ENCODE peak calls at places on chromosome 10, in seven cellular contexts. One of them, this sample, is unnamed.

GRCh38 chr10:42475168-42476098 is 162.9 kb downstream of the ZNF33B start:
- DNase-seq in cardiac fibroblast: peak; percentile 53
- DNase-seq in brain microvascular endothelial cell: peak; percentile 11
- DNase-seq in H9: no peak
- DNase-seq in pancreas: peak; percentile 5
- DNase-seq in HFFc6: peak; percentile 58
- DNase-seq in ascending aorta: no peak
- DNase-seq in this sample: no peak

GRCh38 chr10:6543431-6544005 is 36.6 kb downstream of the PRKCQ start:
- DNase-seq in cardiac fibroblast: no peak
- DNase-seq in brain microvascular endothelial cell: no peak
- DNase-seq in H9: no peak
- DNase-seq in pancreas: no peak
- DNase-seq in HFFc6: no peak
- DNase-seq in ascending aorta: no peak
- DNase-seq in this sample: no peak

GRCh38 chr10:24561453-24561852 is 162.2 kb downstream of the ARHGAP21 start:
- DNase-seq in cardiac fibroblast: peak; percentile 26
- DNase-seq in brain microvascular endothelial cell: no peak
- DNase-seq in H9: no peak
- DNase-seq in pancreas: no peak
- DNase-seq in HFFc6: peak; percentile 47
- DNase-seq in ascending aorta: no peak
- DNase-seq in this sample: no peak

GRCh38 chr10:115657161-115657850 is 564.1 kb downstream of the ATRNL1 start:
- DNase-seq in cardiac fibroblast: peak; percentile 26
- DNase-seq in brain microvascular endothelial cell: peak; percentile 66
- DNase-seq in H9: no peak
- DNase-seq in pancreas: no peak
- DNase-seq in HFFc6: no peak
- DNase-seq in ascending aorta: no peak
- DNase-seq in this sample: no peak

GRCh38 chr10:3179174-3179573 is 6.6 kb upstream of the PITRM1 start:
- DNase-seq in cardiac fibroblast: no peak
- DNase-seq in brain microvascular endothelial cell: no peak
- DNase-seq in H9: no peak
- DNase-seq in pancreas: no peak
- DNase-seq in HFFc6: no peak
- DNase-seq in ascending aorta: no peak
- DNase-seq in this sample: no peak

GRCh38 chr10:78977761-78978305 is 90.9 kb upstream of the ZMIZ1 start:
- DNase-seq in cardiac fibroblast: peak; percentile 86
- DNase-seq in brain microvascular endothelial cell: peak; percentile 44
- DNase-seq in H9: no peak
- DNase-seq in pancreas: no peak
- DNase-seq in HFFc6: peak; percentile 68
- DNase-seq in ascending aorta: no peak
- DNase-seq in this sample: no peak

GRCh38 chr10:105023706-105024105 is 382.6 kb downstream of the SORCS3 start:
- DNase-seq in cardiac fibroblast: no peak
- DNase-seq in brain microvascular endothelial cell: no peak
- DNase-seq in H9: no peak
- DNase-seq in pancreas: no peak
- DNase-seq in HFFc6: no peak
- DNase-seq in ascending aorta: no peak
- DNase-seq in this sample: no peak

GRCh38 chr10:17029581-17030271 is 99.9 kb downstream of the CUBN start:
- DNase-seq in cardiac fibroblast: peak; percentile 89
- DNase-seq in brain microvascular endothelial cell: peak; percentile 93
- DNase-seq in H9: no peak
- DNase-seq in pancreas: peak; percentile 12
- DNase-seq in HFFc6: peak; percentile 76
- DNase-seq in ascending aorta: peak; percentile 84
- DNase-seq in this sample: peak; percentile 64

GRCh38 chr10:51666476-51666875 is 32.9 kb downstream of the CSTF2T start:
- DNase-seq in cardiac fibroblast: no peak
- DNase-seq in brain microvascular endothelial cell: no peak
- DNase-seq in H9: no peak
- DNase-seq in pancreas: no peak
- DNase-seq in HFFc6: no peak
- DNase-seq in ascending aorta: no peak
- DNase-seq in this sample: no peak

GRCh38 chr10:86647773-86648705 is 6.3 kb upstream of the OPN4 start:
- DNase-seq in cardiac fibroblast: no peak
- DNase-seq in brain microvascular endothelial cell: no peak
- DNase-seq in H9: no peak
- DNase-seq in pancreas: no peak
- DNase-seq in HFFc6: peak; percentile 90
- DNase-seq in ascending aorta: peak; percentile 54
- DNase-seq in this sample: no peak

GRCh38 chr10:77192402-77192801 is 445.2 kb downstream of the KCNMA1 start:
- DNase-seq in cardiac fibroblast: no peak
- DNase-seq in brain microvascular endothelial cell: no peak
- DNase-seq in H9: no peak
- DNase-seq in pancreas: no peak
- DNase-seq in HFFc6: no peak
- DNase-seq in ascending aorta: no peak
- DNase-seq in this sample: no peak

GRCh38 chr10:7787150-7787856 is 490 bp downstream of the KIN start:
- DNase-seq in cardiac fibroblast: peak; percentile 35
- DNase-seq in brain microvascular endothelial cell: no peak
- DNase-seq in H9: no peak
- DNase-seq in pancreas: no peak
- DNase-seq in HFFc6: peak; percentile 20
- DNase-seq in ascending aorta: no peak
- DNase-seq in this sample: no peak

GRCh38 chr10:49118450-49118849 is 3.1 kb upstream of the VSTM4 start:
- DNase-seq in cardiac fibroblast: no peak
- DNase-seq in brain microvascular endothelial cell: no peak
- DNase-seq in H9: no peak
- DNase-seq in pancreas: no peak
- DNase-seq in HFFc6: no peak
- DNase-seq in ascending aorta: no peak
- DNase-seq in this sample: no peak

GRCh38 chr10:49116509-49117365 is 1.4 kb upstream of the VSTM4 start:
- DNase-seq in cardiac fibroblast: no peak
- DNase-seq in brain microvascular endothelial cell: no peak
- DNase-seq in H9: no peak
- DNase-seq in pancreas: no peak
- DNase-seq in HFFc6: no peak
- DNase-seq in ascending aorta: no peak
- DNase-seq in this sample: no peak

GRCh38 chr10:49117366-49117905 is 2.1 kb upstream of the VSTM4 start:
- DNase-seq in cardiac fibroblast: no peak
- DNase-seq in brain microvascular endothelial cell: no peak
- DNase-seq in H9: no peak
- DNase-seq in pancreas: no peak
- DNase-seq in HFFc6: no peak
- DNase-seq in ascending aorta: no peak
- DNase-seq in this sample: no peak

GRCh38 chr10:49115796-49116508 is 630 bp upstream of the VSTM4 start:
- DNase-seq in cardiac fibroblast: no peak
- DNase-seq in brain microvascular endothelial cell: no peak
- DNase-seq in H9: peak; percentile 36
- DNase-seq in pancreas: no peak
- DNase-seq in HFFc6: no peak
- DNase-seq in ascending aorta: no peak
- DNase-seq in this sample: no peak

DNA sequence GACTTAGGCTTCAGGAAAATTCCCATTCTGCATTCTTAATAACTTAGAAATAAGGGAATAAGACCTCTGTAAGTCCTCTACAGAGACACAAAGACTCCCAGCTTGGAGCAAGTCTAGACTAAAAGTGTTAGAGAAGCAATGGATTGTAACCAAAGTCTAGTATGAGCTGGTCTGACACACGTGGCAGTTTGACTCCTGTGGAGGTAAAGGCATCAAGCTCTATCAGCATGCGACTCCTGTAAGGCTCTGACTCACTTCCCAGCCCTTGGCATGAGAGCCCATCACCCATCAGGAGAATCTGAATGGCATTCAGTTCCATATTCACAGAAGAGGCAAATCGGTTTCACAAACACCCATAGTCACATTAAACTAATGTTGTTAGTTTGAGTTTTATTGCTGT is 4.4 kb upstream of the VSTM4 start:
- DNase-seq in cardiac fibroblast: no peak
- DNase-seq in brain microvascular endothelial cell: peak; percentile 35
- DNase-seq in H9: no peak
- DNase-seq in pancreas: no peak
- DNase-seq in HFFc6: no peak
- DNase-seq in ascending aorta: no peak
- DNase-seq in this sample: no peak
- TF ChIP-seq CTCF in cardiac fibroblast: no peak
- TF ChIP-seq CTCF in brain microvascular endothelial cell: no peak
- TF ChIP-seq CTCF in H9: no peak
- TF ChIP-seq CTCF in pancreas: no peak
- TF ChIP-seq CTCF in HFFc6: no peak
- TF ChIP-seq CTCF in ascending aorta: no peak
- TF ChIP-seq CTCF in this sample: no peak

GRCh38 chr10:61901829-61902447 is 439 bp downstream of the ARID5B start:
- DNase-seq in cardiac fibroblast: peak; percentile 61
- DNase-seq in brain microvascular endothelial cell: peak; percentile 31
- DNase-seq in H9: no peak
- DNase-seq in pancreas: no peak
- DNase-seq in HFFc6: no peak
- DNase-seq in ascending aorta: no peak
- DNase-seq in this sample: no peak

GRCh38 chr10:61902448-61903183 is 1.1 kb downstream of the ARID5B start:
- DNase-seq in cardiac fibroblast: peak; percentile 78
- DNase-seq in brain microvascular endothelial cell: peak; percentile 67
- DNase-seq in H9: peak; percentile 50
- DNase-seq in pancreas: peak; percentile 37
- DNase-seq in HFFc6: peak; percentile 50
- DNase-seq in ascending aorta: peak; percentile 72
- DNase-seq in this sample: peak; percentile 59

GRCh38 chr10:61904711-61905445 is 3.4 kb downstream of the ARID5B start:
- DNase-seq in cardiac fibroblast: peak; percentile 88
- DNase-seq in brain microvascular endothelial cell: peak; percentile 66
- DNase-seq in H9: no peak
- DNase-seq in pancreas: no peak
- DNase-seq in HFFc6: peak; percentile 75
- DNase-seq in ascending aorta: peak; percentile 78
- DNase-seq in this sample: no peak

GRCh38 chr10:61903991-61904350 is 2.5 kb downstream of the ARID5B start:
- DNase-seq in cardiac fibroblast: no peak
- DNase-seq in brain microvascular endothelial cell: no peak
- DNase-seq in H9: no peak
- DNase-seq in pancreas: no peak
- DNase-seq in HFFc6: no peak
- DNase-seq in ascending aorta: no peak
- DNase-seq in this sample: no peak

DNA sequence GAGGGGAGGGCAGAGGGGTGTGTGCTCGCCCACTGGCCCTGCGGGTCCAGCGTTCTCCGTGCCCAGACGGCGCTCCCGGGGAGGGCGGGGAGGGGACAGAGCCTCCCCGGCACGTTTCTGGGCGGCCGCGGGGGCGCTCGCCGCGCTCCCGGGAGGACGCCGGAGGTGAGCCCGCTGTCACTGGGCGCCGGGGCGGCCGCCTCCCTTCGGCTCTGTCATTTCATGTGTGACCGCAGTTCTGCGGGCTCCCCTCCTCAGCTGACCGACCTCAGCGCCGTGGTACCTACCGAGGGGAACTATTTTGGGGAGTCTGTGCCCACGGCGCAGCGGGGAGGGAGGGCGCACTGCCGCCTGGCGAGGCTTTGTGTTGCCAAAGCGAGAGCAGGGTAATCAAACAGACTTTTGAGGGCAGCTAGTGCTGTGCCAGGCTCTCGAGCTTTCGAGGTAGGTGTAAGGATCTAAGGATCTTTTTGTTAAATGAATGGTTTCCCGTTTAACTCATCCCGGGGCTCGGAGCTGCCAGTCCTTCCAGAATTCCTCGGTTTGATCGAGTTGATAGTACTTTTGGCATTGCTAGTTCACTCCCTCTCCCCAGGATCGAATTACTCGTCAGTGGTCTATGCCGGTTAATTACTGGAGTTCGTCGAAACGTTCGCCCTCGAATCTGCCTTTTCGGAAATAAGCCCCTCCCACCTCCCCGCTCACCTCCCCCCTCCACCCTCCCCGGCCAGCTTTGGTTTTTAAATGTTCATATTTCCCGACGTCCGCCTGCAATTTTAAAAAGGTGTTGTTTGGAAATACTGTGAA is 1.9 kb downstream of the ARID5B start:
- DNase-seq in cardiac fibroblast: peak; percentile 57
- DNase-seq in brain microvascular endothelial cell: no peak
- DNase-seq in H9: peak; percentile 61
- DNase-seq in pancreas: peak; percentile 40
- DNase-seq in HFFc6: peak; percentile 36
- DNase-seq in ascending aorta: peak; percentile 80
- DNase-seq in this sample: no peak
- TF ChIP-seq CTCF in cardiac fibroblast: no peak
- TF ChIP-seq CTCF in brain microvascular endothelial cell: peak; percentile 37
- TF ChIP-seq CTCF in H9: peak; percentile 26
- TF ChIP-seq CTCF in pancreas: no peak
- TF ChIP-seq CTCF in HFFc6: peak; percentile 60
- TF ChIP-seq CTCF in ascending aorta: peak; percentile 6
- TF ChIP-seq CTCF in this sample: no peak

DNA sequence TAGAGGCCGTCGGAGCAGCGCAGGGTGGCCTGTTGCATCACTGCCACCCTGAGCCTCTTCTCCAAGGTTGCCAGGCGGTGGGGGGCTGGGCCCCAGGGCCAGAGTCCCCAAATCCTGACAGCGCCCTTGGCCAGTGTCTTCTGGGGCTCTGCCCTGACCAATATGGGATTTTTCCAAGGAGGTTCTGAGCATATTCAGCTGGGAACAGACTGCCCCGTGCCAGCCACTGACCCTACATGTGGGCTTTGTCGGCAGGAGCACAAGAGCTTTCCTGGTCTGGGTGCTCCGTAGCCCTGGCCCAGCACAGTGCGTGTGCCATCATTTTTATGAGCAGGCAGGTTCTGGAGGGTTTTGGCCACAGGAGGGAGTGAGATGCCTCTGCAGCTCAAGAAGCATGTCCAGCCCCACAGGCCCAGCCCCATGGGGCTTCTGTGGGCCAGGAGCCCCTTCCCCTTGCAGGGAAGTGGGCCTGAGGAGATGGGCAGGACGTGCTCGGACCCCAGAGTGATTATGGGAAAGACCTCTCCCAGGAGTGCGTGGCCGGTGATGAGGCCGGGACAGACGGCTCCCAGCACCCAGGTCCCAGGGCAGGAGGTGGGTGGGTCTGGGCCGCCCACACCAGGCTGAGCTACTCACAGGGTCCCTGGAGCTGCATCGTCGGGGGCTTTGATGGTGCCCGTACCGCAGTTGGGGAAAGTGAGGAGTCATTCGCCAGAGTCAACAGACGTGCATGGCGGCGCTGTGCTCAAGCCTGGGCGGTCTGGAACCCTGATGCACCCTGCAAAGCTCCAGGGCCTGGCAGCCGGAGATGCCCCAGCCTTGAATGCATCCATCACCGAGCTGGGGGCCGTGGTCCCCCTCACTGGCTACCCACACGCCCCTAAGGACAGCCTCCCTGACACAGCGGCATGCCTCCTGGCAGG is 66.6 kb downstream of the PWWP2B start:
- DNase-seq in cardiac fibroblast: peak; percentile 36
- DNase-seq in brain microvascular endothelial cell: no peak
- DNase-seq in H9: no peak
- DNase-seq in pancreas: no peak
- DNase-seq in HFFc6: no peak
- DNase-seq in ascending aorta: peak; percentile 76
- DNase-seq in this sample: no peak
- TF ChIP-seq CTCF in cardiac fibroblast: peak; percentile 12
- TF ChIP-seq CTCF in brain microvascular endothelial cell: peak; percentile 48
- TF ChIP-seq CTCF in H9: peak; percentile 49
- TF ChIP-seq CTCF in pancreas: no peak
- TF ChIP-seq CTCF in HFFc6: peak; percentile 75
- TF ChIP-seq CTCF in ascending aorta: peak; percentile 10
- TF ChIP-seq CTCF in this sample: no peak

GRCh38 chr10:91088300-91089140 is 131.9 kb upstream of the PCGF5 start:
- DNase-seq in cardiac fibroblast: peak; percentile 43
- DNase-seq in brain microvascular endothelial cell: peak; percentile 12
- DNase-seq in H9: no peak
- DNase-seq in pancreas: no peak
- DNase-seq in HFFc6: peak; percentile 28
- DNase-seq in ascending aorta: no peak
- DNase-seq in this sample: no peak
- TF ChIP-seq CTCF in cardiac fibroblast: peak; percentile 17
- TF ChIP-seq CTCF in brain microvascular endothelial cell: no peak
- TF ChIP-seq CTCF in H9: no peak
- TF ChIP-seq CTCF in pancreas: no peak
- TF ChIP-seq CTCF in HFFc6: peak; percentile 36
- TF ChIP-seq CTCF in ascending aorta: no peak
- TF ChIP-seq CTCF in this sample: no peak

This sample was measured in omental fat pad.